ENCODE peak calls at places on chromosomes 6 and 20, in eight cellular contexts. K, F, T, G, B, N, J and X are unnamed samples. For H3K27me3, the result is how much of the 10 kb centered on the place peaks cover.

GRCh38 chr6:117495873-117496272 is 13.4 kb downstream of the DCBLD1 start:
- DNase-seq in G (no peak), B (no peak), K (no peak), T (no peak), J (no peak), F (no peak), N (no peak), X (no peak)

GRCh38 chr6:18551228-18551627 is 164.1 kb downstream of the RNF144B start:
- DNase-seq in G (no peak), J (peak), T (no peak), N (no peak), B (no peak), K (no peak), F (no peak), X (no peak)

GRCh38 chr20:35339007-35339406 is 46.8 kb upstream of the FAM83C start:
- DNase-seq in K (no peak), B (no peak), T (peak), F (no peak), N (no peak), G (no peak), J (peak), X (no peak)

GRCh38 chr6:104599821-104600658 is 259.7 kb downstream of the HACE1 start:
- DNase-seq in J (no peak), B (no peak), F (no peak), T (no peak), N (no peak), K (no peak), G (no peak), X (no peak)

GRCh38 chr6:116018976-116019375 is 41.7 kb downstream of the FRK start:
- DNase-seq in J (no peak), B (no peak), F (no peak), N (no peak), K (no peak), G (no peak), T (no peak), X (no peak)

GRCh38 chr20:61954276-61955021 is 111.2 kb downstream of the TAF4 start:
- DNase-seq in T (no peak), F (no peak), G (no peak), J (no peak), B (no peak), N (no peak), K (no peak), X (no peak)

GRCh38 chr6:4666886-4667513 is 109.2 kb upstream of the CDYL start:
- DNase-seq in B (no peak), J (no peak), N (no peak), T (no peak), K (no peak), G (no peak), F (no peak), X (no peak)

GRCh38 chr6:42334870-42335269 is 116.9 kb downstream of the TRERF1 start:
- DNase-seq in B (no peak), K (no peak), J (no peak), T (no peak), N (no peak), F (no peak), G (no peak), X (no peak)

GRCh38 chr6:127053032-127053908 is 65.2 kb upstream of the RSPO3 start:
- DNase-seq in N (peak), B (no peak), T (no peak), J (peak), F (no peak), G (no peak), K (no peak), X (no peak)

GRCh38 chr6:84028350-84028749 is 5.2 kb upstream of the MRAP2 start:
- DNase-seq in N (no peak), G (no peak), K (no peak), F (no peak), J (no peak), T (no peak), B (no peak), X (no peak)

GRCh38 chr6:108133594-108134179 is 32.1 kb upstream of the NR2E1 start:
- DNase-seq in T (peak), F (no peak), N (peak), G (peak), B (no peak), K (peak), J (peak), X (peak)

GRCh38 chr6:108132863-108133262 is 33.0 kb upstream of the NR2E1 start:
- DNase-seq in B (no peak), F (no peak), N (no peak), J (no peak), K (no peak), T (no peak), G (no peak), X (no peak)

GRCh38 chr6:108134213-108134973 is 31.4 kb upstream of the NR2E1 start:
- DNase-seq in N (peak), G (no peak), T (no peak), F (no peak), B (no peak), K (no peak), J (no peak), X (no peak)
- H3K27me3 ChIP-seq in N (under half), G (under half), T (under half), F (under half), B (under half), K (half or more), J (under half), X (under half)

DNA sequence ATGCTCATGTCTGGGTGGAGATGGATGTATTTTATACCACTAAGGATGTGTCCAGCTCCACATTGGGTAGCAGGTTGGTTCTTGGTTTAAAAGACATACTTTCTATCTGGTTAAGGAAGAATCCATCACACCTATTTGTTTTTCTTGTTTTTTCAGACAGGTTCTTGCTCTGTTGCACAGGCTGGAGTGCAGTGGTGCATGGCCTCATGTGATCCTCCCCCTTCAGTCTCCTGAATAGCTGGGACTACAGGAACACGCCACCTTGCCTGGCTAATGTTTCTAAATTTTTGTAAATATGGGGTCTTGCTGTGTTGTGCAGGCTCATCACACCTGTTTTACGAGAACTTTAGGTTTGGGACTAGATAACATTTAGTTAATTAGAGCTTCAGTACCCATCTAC is 115.7 kb upstream of the PRND start:
- DNase-seq in J (no peak), N (no peak), B (no peak), F (no peak), T (no peak), K (no peak), G (no peak), X (no peak)
- H3K27me3 ChIP-seq in J (under half), N (under half), B (under half), F (under half), T (under half), K (under half), G (under half), X (under half)

GRCh38 chr6:27267865-27268444 is 20.5 kb downstream of the PRSS16 start:
- DNase-seq in N (no peak), F (no peak), J (no peak), G (no peak), T (no peak), K (no peak), B (no peak), X (no peak)
- H3K27me3 ChIP-seq in N (under half), F (under half), J (under half), G (under half), T (under half), K (half or more), B (under half), X (under half)

GRCh38 chr20:2768632-2769015 is 31.8 kb downstream of the CPXM1 start:
- DNase-seq in J (no peak), T (no peak), N (no peak), K (no peak), B (no peak), G (no peak), F (no peak), X (no peak)
- H3K27me3 ChIP-seq in J (under half), T (under half), N (under half), K (half or more), B (under half), G (under half), F (under half), X (under half)

GRCh38 chr6:56955171-56956155 is 556 bp downstream of the BEND6 start:
- DNase-seq in N (peak), B (peak), G (peak), F (no peak), J (peak), K (peak), T (peak), X (peak)
- H3K27me3 ChIP-seq in N (under half), B (under half), G (under half), F (under half), J (under half), K (under half), T (under half), X (under half)

DNA sequence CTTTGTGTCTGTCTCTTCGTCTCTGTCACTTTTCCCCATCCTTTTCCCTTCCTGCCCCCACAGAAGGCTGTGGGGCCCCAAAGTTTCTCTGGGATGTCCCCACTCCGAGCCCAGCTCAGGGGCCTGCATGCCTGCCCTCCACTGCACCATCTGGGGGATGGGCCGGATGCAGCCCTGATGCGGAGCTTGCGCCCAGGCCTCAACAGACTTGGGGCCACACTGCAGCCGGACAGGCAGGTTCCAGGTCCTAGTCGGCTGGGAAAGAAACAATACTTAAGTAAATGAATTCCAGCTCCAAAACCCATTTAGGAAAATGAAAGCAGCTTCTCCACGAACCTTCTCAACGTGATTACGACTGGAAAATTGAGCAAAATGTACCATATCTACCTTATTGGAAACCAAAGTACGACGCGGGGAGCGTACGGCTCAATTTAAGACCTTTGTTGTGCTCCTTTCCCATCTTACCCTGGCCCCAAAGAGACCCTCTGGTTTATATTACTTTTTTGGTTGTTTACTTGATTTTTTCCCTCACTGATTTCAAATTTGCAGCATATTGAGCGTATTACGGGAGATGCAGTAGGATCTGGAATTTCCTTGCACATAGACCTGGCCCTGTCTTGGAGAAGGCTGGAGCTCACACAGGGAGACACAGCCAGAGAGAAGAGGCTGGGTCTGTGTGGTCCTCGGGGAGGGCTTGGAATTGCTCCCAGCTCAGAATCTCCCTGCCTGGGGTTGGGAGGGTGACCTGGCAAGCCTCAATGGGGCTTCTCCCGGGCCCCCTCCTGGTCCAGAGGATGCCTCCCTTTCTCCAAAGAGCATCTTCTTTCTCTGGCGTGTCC is 8.0 kb downstream of the FOXC1 start:
- DNase-seq in F (no peak), N (no peak), G (no peak), K (no peak), T (no peak), J (no peak), B (no peak), X (no peak)
- H3K27me3 ChIP-seq in F (half or more), N (half or more), G (under half), K (half or more), T (under half), J (under half), B (under half), X (under half)

GRCh38 chr6:30459145-30459544 is 30.2 kb upstream of the HLA-E start:
- DNase-seq in G (no peak), B (no peak), J (no peak), T (no peak), N (no peak), F (no peak), K (no peak), X (no peak)
- H3K27me3 ChIP-seq in G (under half), B (half or more), J (half or more), T (half or more), N (under half), F (under half), K (half or more), X (under half)

DNA sequence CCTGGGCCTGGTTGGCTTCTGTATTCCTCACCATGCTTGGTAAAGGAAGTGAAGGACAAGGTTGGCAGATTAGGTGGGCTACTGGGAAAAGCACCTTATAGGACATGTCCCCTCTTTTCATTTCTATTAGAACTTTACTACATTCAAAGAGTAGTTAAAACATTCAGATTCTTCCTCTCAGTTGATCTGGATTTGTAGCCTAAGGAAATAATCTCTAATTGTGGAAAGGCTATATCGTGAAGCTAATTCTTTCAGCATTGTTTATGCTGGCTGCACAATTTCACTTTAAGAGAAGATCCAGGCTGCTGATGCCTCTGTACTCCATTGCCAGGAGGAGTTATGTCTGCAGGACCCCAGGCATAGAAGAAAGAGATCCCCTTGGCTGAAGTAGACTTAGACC is 58.8 kb downstream of the ARHGAP40 start:
- DNase-seq in F (no peak), B (no peak), N (no peak), G (no peak), J (no peak), K (no peak), T (no peak), X (no peak)
- H3K27me3 ChIP-seq in F (under half), B (under half), N (under half), G (under half), J (under half), K (half or more), T (half or more), X (under half)